ENCODE peak calls at places on chromosomes 2 and 18, in seven cellular contexts. Y, J, A, V, R, P and Q are unnamed samples.

GRCh38 chr2:84223191-84223590 is 235.9 kb downstream of the SUCLG1 start:
- DNase-seq in Y (no peak), J (no peak), A (no peak), V (peak), R (peak), P (peak), Q (no peak)

GRCh38 chr18:24086082-24086481 is 52.8 kb upstream of the CABYR start:
- DNase-seq in Y (no peak), J (no peak), A (no peak), V (peak), R (no peak), P (peak), Q (no peak)

GRCh38 chr2:212142616-212143015 is 396.0 kb downstream of the ERBB4 start:
- DNase-seq in Y (no peak), J (no peak), A (no peak), V (no peak), R (no peak), P (no peak), Q (no peak)

GRCh38 chr2:396903-397302 is 109.0 kb upstream of the ALKAL2 start:
- DNase-seq in Y (no peak), J (no peak), A (no peak), V (no peak), R (no peak), P (no peak), Q (no peak)

GRCh38 chr18:51196811-51197660 is 445 bp downstream of the MEX3C start:
- DNase-seq in Y (peak), J (peak), A (peak), V (peak), R (no peak), P (peak), Q (no peak)

GRCh38 chr2:60984717-60985116 is 32.8 kb upstream of the PEX13 start:
- DNase-seq in Y (no peak), J (no peak), A (no peak), V (no peak), R (no peak), P (no peak), Q (no peak)

GRCh38 chr18:42644729-42645131 is 470.8 kb downstream of the RIT2 start:
- DNase-seq in Y (no peak), J (no peak), A (no peak), V (no peak), R (no peak), P (peak), Q (no peak)

GRCh38 chr2:233258211-233258610 is 6.7 kb downstream of the ATG16L1 start:
- DNase-seq in Y (no peak), J (no peak), A (no peak), V (no peak), R (no peak), P (no peak), Q (no peak)

GRCh38 chr2:128536925-128537620 is 218.4 kb upstream of the HS6ST1 start:
- DNase-seq in Y (no peak), J (no peak), A (no peak), V (peak), R (peak), P (peak), Q (no peak)

GRCh38 chr2:185618630-185619029 is 120.0 kb upstream of the FSIP2 start:
- DNase-seq in Y (no peak), J (no peak), A (no peak), V (peak), R (peak), P (peak), Q (no peak)

GRCh38 chr2:219803294-219803693 is 175.9 kb downstream of the SLC4A3 start:
- DNase-seq in Y (no peak), J (no peak), A (no peak), V (peak), R (no peak), P (peak), Q (no peak)

GRCh38 chr2:215684448-215685217 is 248.8 kb upstream of the FN1 start:
- DNase-seq in Y (no peak), J (no peak), A (no peak), V (peak), R (no peak), P (peak), Q (no peak)

GRCh38 chr2:30459140-30459539 is 12.1 kb downstream of the LCLAT1 start:
- DNase-seq in Y (no peak), J (no peak), A (no peak), V (no peak), R (no peak), P (no peak), Q (no peak)

GRCh38 chr2:208042041-208042440 is 16.7 kb upstream of the PLEKHM3 start:
- DNase-seq in Y (no peak), J (no peak), A (peak), V (peak), R (no peak), P (peak), Q (no peak)

GRCh38 chr2:44358498-44358897 is 2.8 kb downstream of the PREPL start:
- DNase-seq in Y (peak), J (peak), A (peak), V (peak), R (peak), P (peak), Q (no peak)

GRCh38 chr18:58490238-58490637 is 138.7 kb downstream of the ALPK2 start:
- DNase-seq in Y (no peak), J (no peak), A (peak), V (no peak), R (no peak), P (no peak), Q (no peak)

GRCh38 chr18:36333418-36333817 is 35.9 kb downstream of the FHOD3 start:
- DNase-seq in Y (no peak), J (no peak), A (no peak), V (no peak), R (no peak), P (no peak), Q (no peak)

GRCh38 chr2:55721601-55722215 is 28.1 kb upstream of the PNPT1 start:
- DNase-seq in Y (no peak), J (no peak), A (no peak), V (peak), R (peak), P (no peak), Q (no peak)

GRCh38 chr2:28602136-28602660 is 106.3 kb downstream of the PLB1 start:
- DNase-seq in Y (no peak), J (no peak), A (no peak), V (no peak), R (no peak), P (no peak), Q (no peak)

GRCh38 chr2:26590960-26591618 is 50.1 kb downstream of the CIB4 start:
- DNase-seq in Y (no peak), J (no peak), A (no peak), V (no peak), R (no peak), P (no peak), Q (no peak)

GRCh38 chr18:42131044-42131939 is 176.3 kb downstream of the PIK3C3 start:
- DNase-seq in Y (no peak), J (no peak), A (peak), V (no peak), R (no peak), P (no peak), Q (no peak)

GRCh38 chr2:76008001-76008702 is 297.4 kb upstream of the GCFC2 start:
- DNase-seq in Y (no peak), J (no peak), A (peak), V (peak), R (no peak), P (no peak), Q (no peak)

GRCh38 chr2:240256704-240257637 is 116.5 kb upstream of the OTOS start:
- DNase-seq in Y (no peak), J (no peak), A (no peak), V (no peak), R (no peak), P (no peak), Q (no peak)

GRCh38 chr2:50957880-50958279 is 74.1 kb downstream of the NRXN1 start:
- DNase-seq in Y (no peak), J (no peak), A (no peak), V (no peak), R (no peak), P (peak), Q (no peak)

GRCh38 chr2:150485114-150485870 is 2.2 kb downstream of the RND3 start:
- DNase-seq in Y (peak), J (peak), A (peak), V (peak), R (peak), P (peak), Q (peak)

GRCh38 chr2:135169900-135170753 is 118.0 kb downstream of the RAB3GAP1 start:
- DNase-seq in Y (no peak), J (no peak), A (no peak), V (no peak), R (no peak), P (no peak), Q (no peak)
- TF ChIP-seq CTCF in Y (no peak), J (no peak), A (no peak), V (no peak), R (no peak), P (no peak), Q (no peak)

DNA sequence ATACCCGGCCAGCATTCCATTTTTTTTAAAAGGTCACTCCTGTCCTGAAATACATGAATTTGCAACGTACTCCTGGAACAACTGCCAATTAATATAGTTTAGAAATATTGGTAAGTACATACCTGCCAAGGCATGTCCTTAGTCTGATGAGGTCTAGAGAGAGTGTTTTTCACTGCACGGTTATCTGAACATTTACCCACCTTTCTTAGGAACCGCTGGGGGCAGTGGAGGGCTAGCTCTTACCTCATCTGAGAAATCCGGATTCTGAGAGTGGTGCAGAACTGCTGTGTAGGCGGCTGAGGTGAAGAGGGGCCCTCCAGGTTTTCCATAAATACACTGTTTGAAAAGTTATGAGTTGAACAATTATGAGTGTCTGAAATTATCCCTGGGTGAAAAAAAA is 133.1 kb upstream of the CCDC195 start:
- DNase-seq in Y (no peak), J (no peak), A (no peak), V (peak), R (no peak), P (no peak), Q (no peak)
- TF ChIP-seq CTCF in Y (peak), J (no peak), A (no peak), V (peak), R (peak), P (peak), Q (peak)

GRCh38 chr18:33444699-33445098 is 4.2 kb upstream of the CCDC178 start:
- DNase-seq in Y (no peak), J (no peak), A (no peak), V (no peak), R (no peak), P (no peak), Q (no peak)

GRCh38 chr18:33440384-33441043 is at the start of gene CCDC178:
- DNase-seq in Y (peak), J (peak), A (peak), V (no peak), R (no peak), P (peak), Q (no peak)

GRCh38 chr18:33440011-33440383 is 524 bp downstream of the CCDC178 start:
- DNase-seq in Y (peak), J (peak), A (peak), V (peak), R (no peak), P (peak), Q (no peak)
- TF ChIP-seq CTCF in Y (peak), J (no peak), A (peak), V (peak), R (no peak), P (peak), Q (peak)

GRCh38 chr18:7164610-7165009 is 47.0 kb upstream of the LAMA1 start:
- DNase-seq in Y (no peak), J (no peak), A (no peak), V (peak), R (no peak), P (no peak), Q (no peak)
- TF ChIP-seq CTCF in Y (no peak), J (no peak), A (no peak), V (peak), R (no peak), P (peak), Q (peak)

GRCh38 chr2:132272713-132273112 is 111.0 kb upstream of the ANKRD30BL start:
- DNase-seq in Y (no peak), J (no peak), A (no peak), V (no peak), R (no peak), P (no peak), Q (no peak)

GRCh38 chr2:132270255-132270654 is 108.5 kb upstream of the ANKRD30BL start:
- DNase-seq in Y (no peak), J (no peak), A (no peak), V (no peak), R (no peak), P (no peak), Q (no peak)

GRCh38 chr2:132267372-132267771 is 105.6 kb upstream of the ANKRD30BL start:
- DNase-seq in Y (no peak), J (no peak), A (no peak), V (peak), R (no peak), P (no peak), Q (no peak)

GRCh38 chr2:132274000-132274399 is 112.2 kb upstream of the ANKRD30BL start:
- DNase-seq in Y (no peak), J (no peak), A (no peak), V (no peak), R (no peak), P (no peak), Q (no peak)

DNA sequence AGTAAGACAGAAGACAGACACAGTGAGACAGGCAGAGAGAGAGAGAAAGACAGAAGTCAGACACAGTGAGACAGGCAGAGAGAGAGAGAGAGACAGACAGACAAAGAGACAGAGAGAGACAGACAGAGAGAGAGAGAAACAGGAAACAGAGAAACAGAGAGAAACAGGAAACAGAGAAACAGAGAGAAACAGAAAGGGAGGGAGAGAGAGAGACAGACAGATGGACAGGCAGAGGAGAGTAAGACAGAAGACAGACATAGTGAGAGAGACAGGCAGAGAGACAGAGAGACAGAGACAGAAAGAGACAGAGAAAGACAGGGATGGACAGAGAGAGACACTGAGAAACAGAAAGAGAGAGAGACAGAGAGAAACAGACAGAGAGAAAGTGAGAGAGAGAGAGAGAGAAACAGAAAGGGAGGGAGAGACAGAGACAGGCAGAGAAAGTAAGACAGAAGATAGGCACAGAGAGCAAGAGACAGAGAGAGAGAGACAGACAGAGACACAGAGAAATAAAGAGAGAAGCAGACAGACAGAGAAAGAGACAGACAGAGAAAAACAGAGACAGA is 109.3 kb upstream of the ANKRD30BL start:
- DNase-seq in Y (no peak), J (no peak), A (no peak), V (no peak), R (no peak), P (no peak), Q (no peak)
- TF ChIP-seq CTCF in Y (no peak), J (no peak), A (no peak), V (no peak), R (no peak), P (no peak), Q (no peak)

DNA sequence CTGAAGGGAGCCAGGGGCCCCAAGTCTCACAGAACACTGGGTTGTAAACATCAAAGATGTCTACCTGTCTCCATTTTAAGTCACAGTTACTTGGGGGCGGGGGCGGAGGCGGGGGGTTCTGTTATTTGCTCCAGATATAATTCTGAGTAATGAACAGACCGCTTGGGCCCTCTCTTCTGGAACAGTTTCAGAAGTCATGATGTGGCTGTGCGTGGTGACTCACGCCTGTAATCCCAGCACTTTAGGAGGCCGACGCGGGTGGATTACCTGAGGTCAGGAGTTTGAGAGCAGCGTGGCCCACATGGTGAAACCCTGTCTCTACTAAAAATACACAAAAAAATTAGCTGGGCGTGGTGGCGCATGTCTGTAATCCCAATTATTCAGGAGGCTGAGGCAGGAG is 157.9 kb upstream of the APCDD1 start:
- DNase-seq in Y (no peak), J (no peak), A (no peak), V (no peak), R (no peak), P (no peak), Q (no peak)
- TF ChIP-seq CTCF in Y (no peak), J (no peak), A (no peak), V (no peak), R (no peak), P (no peak), Q (no peak)

DNA sequence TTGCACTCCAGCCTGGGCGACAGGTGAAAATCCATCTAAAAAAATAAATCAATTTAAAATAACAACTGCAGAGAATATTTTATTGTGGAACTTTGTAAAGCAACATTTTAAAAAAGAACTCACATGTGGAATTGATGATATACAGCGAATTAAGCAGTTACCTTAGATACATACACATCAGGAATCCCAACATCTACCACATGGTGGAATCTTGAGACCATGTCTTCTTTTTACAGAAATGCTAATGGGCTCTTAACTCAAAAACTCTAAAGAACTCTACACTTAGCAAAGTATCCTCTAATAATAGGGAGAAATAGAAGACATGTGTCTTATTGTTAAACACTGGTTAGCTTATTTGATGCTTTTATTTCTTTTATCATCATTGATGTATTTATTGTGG is 373.6 kb downstream of the CDH7 start:
- DNase-seq in Y (no peak), J (no peak), A (no peak), V (peak), R (no peak), P (no peak), Q (no peak)
- TF ChIP-seq CTCF in Y (peak), J (no peak), A (no peak), V (no peak), R (no peak), P (no peak), Q (peak)

GRCh38 chr2:73779472-73780241 is at the start of gene DUSP11:
- DNase-seq in Y (peak), J (peak), A (peak), V (peak), R (peak), P (peak), Q (peak)
- TF ChIP-seq CTCF in Y (peak), J (peak), A (peak), V (peak), R (peak), P (peak), Q (peak)